ENCODE peak calls at places on chromosomes 13 and 19, in four cellular contexts. T, N, S and Y are unnamed samples.

GRCh38 chr13:102089177-102089576 is 312.7 kb downstream of the FGF14 start:
- DNase-seq in T (peak), N (no peak), S (no peak), Y (peak)

GRCh38 chr19:47305309-47305751 is 4.3 kb upstream of the C5AR1 start:
- DNase-seq in T (peak), S (peak), N (peak), Y (peak)

GRCh38 chr19:1864480-1865171 is 1.2 kb upstream of the KLF16 start:
- DNase-seq in S (peak), N (peak), T (peak), Y (peak)

GRCh38 chr13:102002271-102002670 is 399.6 kb downstream of the FGF14 start:
- DNase-seq in S (no peak), N (no peak), T (no peak), Y (no peak)

GRCh38 chr13:28384789-28385188 is 110.1 kb downstream of the FLT1 start:
- DNase-seq in S (no peak), T (no peak), N (no peak), Y (no peak)

GRCh38 chr13:51435002-51435578 is 17.7 kb downstream of the INTS6 start:
- DNase-seq in S (no peak), N (peak), T (peak), Y (peak)

GRCh38 chr19:47157455-47158321 is 27.1 kb downstream of the SAE1 start:
- DNase-seq in N (peak), T (peak), S (peak), Y (peak)

GRCh38 chr13:110944121-110944967 is 29.5 kb upstream of the ANKRD10 start:
- DNase-seq in T (peak), S (peak), N (peak), Y (peak)

GRCh38 chr19:6020166-6020967 is 42.4 kb upstream of the RANBP3 start:
- DNase-seq in S (no peak), T (peak), N (no peak), Y (no peak)

GRCh38 chr13:113914333-113915011 is 50.6 kb upstream of the GAS6 start:
- DNase-seq in N (no peak), T (no peak), S (no peak), Y (no peak)

GRCh38 chr13:27128825-27129627 is 42.6 kb downstream of the USP12 start:
- DNase-seq in T (peak), N (no peak), S (no peak), Y (no peak)

GRCh38 chr13:28851422-28851821 is 31.3 kb downstream of the MTUS2 start:
- DNase-seq in S (no peak), N (no peak), T (no peak), Y (no peak)

GRCh38 chr13:75091185-75091584 is 390.8 kb downstream of the TBC1D4 start:
- DNase-seq in S (no peak), T (no peak), N (no peak), Y (no peak)
- TF ChIP-seq EZH2 in S (no peak), T (no peak), N (no peak), Y (no peak)

DNA sequence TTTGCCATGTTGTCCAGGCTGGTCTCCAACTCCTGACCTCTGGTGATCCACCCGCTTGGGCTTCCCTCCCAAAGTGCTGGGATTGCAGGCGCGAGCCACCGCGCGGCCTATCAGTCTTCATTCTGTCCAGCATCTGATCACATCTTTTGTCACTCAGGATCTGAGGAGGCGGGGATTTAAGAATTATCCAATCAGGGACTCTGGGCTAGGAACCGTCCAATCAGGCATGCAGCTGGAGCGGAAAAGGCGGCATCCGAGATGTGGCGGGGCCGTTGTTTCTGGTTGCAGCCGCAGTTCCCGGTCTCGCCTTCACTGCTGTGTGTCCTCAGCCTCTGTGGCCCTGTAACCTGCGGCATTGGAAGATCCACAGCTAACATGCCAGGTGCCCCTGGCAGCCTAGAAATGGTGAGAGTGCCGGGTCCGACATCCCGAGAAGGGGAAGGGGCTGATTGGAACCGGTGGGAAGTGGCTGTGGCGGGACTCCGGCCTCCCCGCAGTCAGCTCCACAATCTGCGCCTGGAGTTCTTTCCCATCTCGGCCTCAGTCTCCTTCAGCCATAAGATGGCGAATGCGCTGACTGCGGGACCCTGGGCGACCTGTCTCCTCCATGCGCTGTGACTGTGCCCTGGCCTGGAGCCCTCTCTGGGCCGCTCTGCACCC is at the start of gene ZNF729:
- DNase-seq in S (no peak), T (no peak), N (no peak), Y (no peak)
- TF ChIP-seq EZH2phosphoT487 in S (no peak), T (no peak), N (no peak), Y (no peak)

DNA sequence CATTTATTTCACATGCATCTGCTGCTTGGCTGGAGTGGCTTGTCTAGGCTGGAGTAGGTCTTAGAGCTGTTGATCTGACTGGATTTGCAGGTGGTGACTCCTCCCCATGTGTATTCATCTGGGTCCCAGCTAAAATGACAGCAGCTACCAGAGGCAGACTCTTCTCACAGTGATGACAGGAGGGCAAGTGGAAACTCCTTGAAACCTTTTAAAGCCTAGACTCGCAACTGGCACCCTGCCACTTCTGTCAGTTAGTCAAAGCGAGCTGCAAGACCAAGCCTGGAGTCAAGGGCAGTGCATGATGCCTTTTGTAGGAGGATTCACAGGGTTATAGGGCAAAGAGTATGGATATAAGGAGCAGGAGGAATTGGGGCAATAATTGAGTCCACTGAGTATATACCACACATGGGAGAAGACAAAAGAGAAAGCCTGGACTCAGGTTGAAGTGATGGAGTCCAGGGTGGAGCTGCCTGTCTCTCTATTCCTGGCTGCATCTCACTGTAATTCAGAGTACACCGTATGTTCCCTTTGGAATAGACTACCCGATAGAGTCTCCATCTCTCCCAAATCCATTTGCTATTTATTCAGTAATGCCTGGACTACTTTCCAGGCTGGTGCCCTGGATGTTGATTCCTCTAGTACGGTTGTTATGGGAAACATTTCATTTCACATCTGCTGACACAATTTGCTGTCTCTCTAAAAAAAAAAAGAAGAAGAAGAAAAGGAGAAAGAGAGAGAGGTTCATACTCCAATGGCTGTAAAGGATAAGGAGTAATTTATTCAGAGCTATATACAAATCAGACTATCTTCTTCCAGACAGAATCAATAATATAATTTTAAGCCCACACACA is 65.5 kb downstream of the TEX26 start:
- DNase-seq in N (no peak), T (no peak), S (no peak), Y (no peak)
- TF ChIP-seq EZH2 in N (no peak), T (no peak), S (no peak), Y (no peak)

GRCh38 chr19:42295831-42296525 is 6.0 kb upstream of the PRR19 start:
- DNase-seq in N (peak), T (no peak), S (peak), Y (peak)
- TF ChIP-seq EZH2phosphoT487 in N (no peak), T (no peak), S (no peak), Y (no peak)

GRCh38 chr19:49952906-49953305 is 8.1 kb downstream of the SIGLEC11 start:
- DNase-seq in N (no peak), S (no peak), T (no peak), Y (no peak)
- TF ChIP-seq EZH2 in N (no peak), S (no peak), T (no peak), Y (no peak)